ENCODE peak calls at places on chromosomes 5 and 9, in four cellular contexts. One of them, this sample, is unnamed.
A peak's percentile ranks its signal among the peaks of the same experiment; 100 is the strongest.

GRCh38 chr5:131382407-131383395 is 118.8 kb downstream of the CDC42SE2 start:
- DNase-seq in fibroblast of villous mesenchyme: peak; percentile 60
- DNase-seq in H7: peak; percentile 64
- DNase-seq in occipital lobe: no peak
- DNase-seq in this sample: peak; percentile 66

GRCh38 chr5:31149072-31149471 is 44.4 kb upstream of the CDH6 start:
- DNase-seq in occipital lobe: no peak
- DNase-seq in fibroblast of villous mesenchyme: no peak
- DNase-seq in H7: no peak
- DNase-seq in this sample: no peak

GRCh38 chr9:77221431-77221830 is 44.1 kb downstream of the VPS13A start:
- DNase-seq in fibroblast of villous mesenchyme: no peak
- DNase-seq in H7: no peak
- DNase-seq in occipital lobe: no peak
- DNase-seq in this sample: no peak

GRCh38 chr5:65923339-65923738 is 3.0 kb upstream of the ERBIN start:
- DNase-seq in fibroblast of villous mesenchyme: no peak
- DNase-seq in H7: no peak
- DNase-seq in occipital lobe: no peak
- DNase-seq in this sample: no peak

GRCh38 chr9:13113201-13113600 is 166.3 kb downstream of the MPDZ start:
- DNase-seq in H7: no peak
- DNase-seq in occipital lobe: no peak
- DNase-seq in fibroblast of villous mesenchyme: peak; percentile 64
- DNase-seq in this sample: no peak

GRCh38 chr5:151251001-151251551 is 1.9 kb upstream of the GM2A start:
- DNase-seq in fibroblast of villous mesenchyme: no peak
- DNase-seq in H7: no peak
- DNase-seq in occipital lobe: no peak
- DNase-seq in this sample: peak; percentile 93

GRCh38 chr9:70761139-70761538 is 346.7 kb upstream of the KLF9 start:
- DNase-seq in fibroblast of villous mesenchyme: no peak
- DNase-seq in occipital lobe: no peak
- DNase-seq in H7: no peak
- DNase-seq in this sample: no peak

GRCh38 chr5:73912755-73913365 is 286.9 kb downstream of the ARHGEF28 start:
- DNase-seq in occipital lobe: no peak
- DNase-seq in fibroblast of villous mesenchyme: peak; percentile 86
- DNase-seq in H7: no peak
- DNase-seq in this sample: no peak

GRCh38 chr5:172283020-172283861 is at the start of gene UBTD2:
- DNase-seq in H7: peak; percentile 95
- DNase-seq in fibroblast of villous mesenchyme: peak; percentile 77
- DNase-seq in occipital lobe: peak; percentile 15
- DNase-seq in this sample: peak; percentile 45

GRCh38 chr5:89255845-89256463 is 373.0 kb upstream of the MEF2C start:
- DNase-seq in H7: no peak
- DNase-seq in fibroblast of villous mesenchyme: peak; percentile 19
- DNase-seq in occipital lobe: no peak
- DNase-seq in this sample: no peak

GRCh38 chr5:93569295-93570164 is 11.5 kb downstream of the NR2F1-AS1 start:
- DNase-seq in occipital lobe: no peak
- DNase-seq in fibroblast of villous mesenchyme: no peak
- DNase-seq in H7: peak; percentile 58
- DNase-seq in this sample: no peak

GRCh38 chr5:14268236-14268701 is 125.1 kb downstream of the TRIO start:
- DNase-seq in occipital lobe: no peak
- DNase-seq in H7: no peak
- DNase-seq in fibroblast of villous mesenchyme: peak; percentile 70
- DNase-seq in this sample: peak; percentile 76

GRCh38 chr9:101904845-101905244 is 166.4 kb upstream of the GRIN3A start:
- DNase-seq in H7: no peak
- DNase-seq in fibroblast of villous mesenchyme: no peak
- DNase-seq in occipital lobe: no peak
- DNase-seq in this sample: no peak

GRCh38 chr9:130185494-130186005 is 13.3 kb downstream of the NCS1 start:
- DNase-seq in occipital lobe: peak; percentile 69
- DNase-seq in fibroblast of villous mesenchyme: peak; percentile 39
- DNase-seq in H7: peak; percentile 88
- DNase-seq in this sample: no peak

GRCh38 chr5:167835146-167835545 is 456.3 kb upstream of the WWC1 start:
- DNase-seq in occipital lobe: no peak
- DNase-seq in fibroblast of villous mesenchyme: no peak
- DNase-seq in H7: no peak
- DNase-seq in this sample: no peak

GRCh38 chr5:142769251-142769792 is 855 bp upstream of the ARHGAP26 start:
- DNase-seq in occipital lobe: no peak
- DNase-seq in H7: no peak
- DNase-seq in fibroblast of villous mesenchyme: no peak
- DNase-seq in this sample: no peak

GRCh38 chr9:16192403-16193017 is 639.7 kb downstream of the CCDC171 start:
- DNase-seq in fibroblast of villous mesenchyme: peak; percentile 51
- DNase-seq in H7: no peak
- DNase-seq in occipital lobe: no peak
- DNase-seq in this sample: no peak

GRCh38 chr9:133252301-133252776 is 22.7 kb downstream of the ABO start:
- DNase-seq in occipital lobe: no peak
- DNase-seq in H7: peak; percentile 59
- DNase-seq in fibroblast of villous mesenchyme: no peak
- DNase-seq in this sample: no peak

GRCh38 chr5:134578578-134579283 is 53.3 kb downstream of the JADE2 start:
- DNase-seq in occipital lobe: no peak
- DNase-seq in H7: peak; percentile 43
- DNase-seq in fibroblast of villous mesenchyme: no peak
- DNase-seq in this sample: no peak

GRCh38 chr5:52867809-52868208 is 80.1 kb downstream of the ITGA1 start:
- DNase-seq in occipital lobe: no peak
- DNase-seq in H7: no peak
- DNase-seq in fibroblast of villous mesenchyme: peak; percentile 33
- DNase-seq in this sample: no peak

GRCh38 chr9:4062966-4063365 is 236.9 kb downstream of the GLIS3 start:
- DNase-seq in fibroblast of villous mesenchyme: no peak
- DNase-seq in occipital lobe: no peak
- DNase-seq in H7: no peak
- DNase-seq in this sample: no peak

GRCh38 chr9:93884808-93885207 is 70.3 kb downstream of the BARX1 start:
- DNase-seq in occipital lobe: no peak
- DNase-seq in H7: no peak
- DNase-seq in fibroblast of villous mesenchyme: no peak
- DNase-seq in this sample: no peak

GRCh38 chr5:33685873-33686550 is 205.8 kb downstream of the ADAMTS12 start:
- DNase-seq in fibroblast of villous mesenchyme: no peak
- DNase-seq in H7: peak; percentile 32
- DNase-seq in occipital lobe: no peak
- DNase-seq in this sample: no peak

GRCh38 chr9:33435821-33436277 is 11.5 kb downstream of the AQP3 start:
- DNase-seq in H7: no peak
- DNase-seq in fibroblast of villous mesenchyme: peak; percentile 18
- DNase-seq in occipital lobe: no peak
- DNase-seq in this sample: no peak

GRCh38 chr9:108182950-108183381 is 672.8 kb downstream of the ACTL7B start:
- DNase-seq in H7: no peak
- DNase-seq in fibroblast of villous mesenchyme: no peak
- DNase-seq in occipital lobe: no peak
- DNase-seq in this sample: no peak

GRCh38 chr9:37029776-37030590 is 4.1 kb downstream of the PAX5 start:
- DNase-seq in fibroblast of villous mesenchyme: no peak
- DNase-seq in occipital lobe: no peak
- DNase-seq in H7: peak; percentile 70
- DNase-seq in this sample: no peak

GRCh38 chr9:124776952-124777645 is at the start of gene OLFML2A:
- DNase-seq in H7: peak; percentile 91
- DNase-seq in occipital lobe: no peak
- DNase-seq in fibroblast of villous mesenchyme: no peak
- DNase-seq in this sample: no peak

GRCh38 chr5:157371655-157372471 is 88.2 kb upstream of the NIPAL4 start:
- DNase-seq in occipital lobe: no peak
- DNase-seq in H7: no peak
- DNase-seq in fibroblast of villous mesenchyme: peak; percentile 69
- DNase-seq in this sample: no peak

This sample was measured in HepG2.